ENCODE peak calls at places on chromosomes 2 and 18, in four cellular contexts. O is hepatocyte, G is ovary, R is psoas muscle. E is an unnamed sample. For H3K9me3, the result is how much of the 10 kb centered on the place peaks cover.

GRCh38 chr2:70907130-70907756 is 28.5 kb upstream of the ATP6V1B1 start:
- DNase-seq in O (peak), G (no peak), R (no peak), E (no peak)

GRCh38 chr2:20520128-20520527 is 73.3 kb downstream of the RHOB start:
- DNase-seq in R (peak), O (no peak), G (no peak), E (no peak)

GRCh38 chr2:40516604-40517003 is 64.7 kb upstream of the SLC8A1 start:
- DNase-seq in R (no peak), O (no peak), G (no peak), E (no peak)

GRCh38 chr2:28408764-28409599 is 16.3 kb downstream of the FOSL2 start:
- DNase-seq in O (no peak), G (no peak), R (no peak), E (no peak)

GRCh38 chr2:37358466-37358865 is 14.0 kb downstream of the QPCT start:
- DNase-seq in O (no peak), R (no peak), G (no peak), E (no peak)

GRCh38 chr2:30230855-30231725 is at the start of gene LBH:
- DNase-seq in G (peak), R (peak), O (peak), E (peak)

GRCh38 chr2:212245868-212246267 is 292.7 kb downstream of the ERBB4 start:
- DNase-seq in O (no peak), R (no peak), G (no peak), E (no peak)

GRCh38 chr2:223576873-223577272 is 25.3 kb downstream of the SCG2 start:
- DNase-seq in G (no peak), O (peak), R (no peak), E (no peak)

GRCh38 chr2:101199153-101199810 is 48.1 kb upstream of the TBC1D8 start:
- DNase-seq in R (no peak), O (no peak), G (no peak), E (no peak)

GRCh38 chr2:45691152-45691551 is 39.7 kb downstream of the PRKCE start:
- DNase-seq in R (peak), O (no peak), G (no peak), E (no peak)

GRCh38 chr2:194696690-194697089 is 960.3 kb upstream of the SLC39A10 start:
- DNase-seq in R (no peak), O (no peak), G (no peak), E (no peak)

GRCh38 chr2:7467782-7468447 is 550.7 kb downstream of the RNF144A start:
- DNase-seq in G (no peak), R (no peak), O (no peak), E (no peak)

GRCh38 chr2:200490001-200490400 is 19.9 kb downstream of the KCTD18 start:
- DNase-seq in R (no peak), G (no peak), O (no peak), E (no peak)

GRCh38 chr2:70012887-70013286 is 51.5 kb upstream of the ASPRV1 start:
- DNase-seq in G (no peak), R (no peak), O (no peak), E (no peak)

GRCh38 chr2:109448946-109449788 is 164.6 kb downstream of the SEPTIN10 start:
- DNase-seq in R (peak), O (no peak), G (no peak), E (no peak)

GRCh38 chr2:201406077-201406662 is 45.1 kb downstream of the TRAK2 start:
- DNase-seq in R (no peak), O (peak), G (peak), E (no peak)

GRCh38 chr2:160490760-160491367 is 2.7 kb downstream of the RBMS1 start:
- DNase-seq in O (no peak), G (no peak), R (no peak), E (no peak)

GRCh38 chr2:102592601-102593000 is 26.8 kb upstream of the SLC9A2 start:
- DNase-seq in G (no peak), O (peak), R (no peak), E (no peak)

GRCh38 chr18:334575-335132 is 66.8 kb upstream of the THOC1 start:
- DNase-seq in R (no peak), O (no peak), G (no peak), E (no peak)

GRCh38 chr18:51342815-51343214 is 145.3 kb upstream of the MEX3C start:
- DNase-seq in G (no peak), R (no peak), O (peak), E (no peak)

GRCh38 chr18:27667064-27667463 is 482.0 kb upstream of the CHST9 start:
- DNase-seq in R (no peak), O (no peak), G (no peak), E (no peak)

GRCh38 chr2:196925768-196926561 is 542 bp downstream of the PGAP1 start:
- DNase-seq in R (peak), O (peak), G (peak), E (no peak)

GRCh38 chr2:156944871-156945270 is 312.6 kb upstream of the GALNT5 start:
- DNase-seq in G (no peak), O (no peak), R (no peak), E (no peak)

GRCh38 chr18:58201728-58202405 is 157.8 kb downstream of the NEDD4L start:
- DNase-seq in G (no peak), R (no peak), O (no peak), E (no peak)
- H3K4me3 ChIP-seq in G (no peak), R (no peak), O (no peak), E (no peak)

GRCh38 chr2:144751142-144751905 is 231.4 kb upstream of the ZEB2 start:
- DNase-seq in G (no peak), O (no peak), R (no peak), E (no peak)
- H3K9me3 ChIP-seq in G (under half), O (under half), R (under half), E (under half)

GRCh38 chr2:181915096-181915495 is 23.6 kb downstream of the ITPRID2 start:
- DNase-seq in G (no peak), R (no peak), O (no peak), E (no peak)

GRCh38 chr2:181911830-181912229 is 20.3 kb downstream of the ITPRID2 start:
- DNase-seq in G (no peak), O (no peak), R (no peak), E (no peak)

GRCh38 chr2:181918188-181918587 is 26.7 kb downstream of the ITPRID2 start:
- DNase-seq in R (no peak), G (no peak), O (no peak), E (no peak)

GRCh38 chr2:181917378-181917735 is 25.8 kb downstream of the ITPRID2 start:
- DNase-seq in R (no peak), O (no peak), G (no peak), E (no peak)

DNA sequence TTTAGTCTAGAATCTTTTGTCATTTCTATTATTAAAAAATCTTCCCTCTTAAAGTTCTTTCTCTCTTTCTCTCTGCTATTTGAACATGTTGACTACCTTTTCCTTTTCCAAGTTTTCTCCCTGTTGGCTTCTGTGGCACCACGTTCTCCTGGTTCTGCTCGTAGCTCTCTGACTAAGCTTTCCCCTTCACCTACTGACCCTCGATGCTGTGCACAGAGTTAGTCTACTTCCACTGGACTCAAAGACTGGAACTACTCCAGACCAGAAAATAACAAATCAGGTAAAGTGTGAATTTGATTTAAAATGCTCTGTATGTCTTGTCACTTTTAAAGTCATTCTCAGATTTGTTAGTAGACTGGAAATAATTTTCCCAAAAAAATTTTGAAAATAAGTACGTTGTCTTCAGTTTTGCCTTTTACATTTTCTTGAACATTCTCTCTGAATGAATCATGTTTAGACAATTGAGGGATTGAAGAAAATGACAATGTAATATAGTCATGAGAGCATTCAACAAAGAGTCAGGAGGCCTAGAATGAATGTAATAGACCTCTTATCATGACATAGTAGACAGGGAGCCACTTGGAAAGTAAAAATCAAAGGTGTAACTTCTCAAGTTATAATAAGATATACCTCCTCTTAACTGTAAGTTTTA is 25.3 kb downstream of the ITPRID2 start:
- DNase-seq in G (no peak), R (no peak), O (no peak), E (no peak)
- H3K27ac ChIP-seq in G (no peak), R (no peak), O (no peak), E (no peak)

DNA sequence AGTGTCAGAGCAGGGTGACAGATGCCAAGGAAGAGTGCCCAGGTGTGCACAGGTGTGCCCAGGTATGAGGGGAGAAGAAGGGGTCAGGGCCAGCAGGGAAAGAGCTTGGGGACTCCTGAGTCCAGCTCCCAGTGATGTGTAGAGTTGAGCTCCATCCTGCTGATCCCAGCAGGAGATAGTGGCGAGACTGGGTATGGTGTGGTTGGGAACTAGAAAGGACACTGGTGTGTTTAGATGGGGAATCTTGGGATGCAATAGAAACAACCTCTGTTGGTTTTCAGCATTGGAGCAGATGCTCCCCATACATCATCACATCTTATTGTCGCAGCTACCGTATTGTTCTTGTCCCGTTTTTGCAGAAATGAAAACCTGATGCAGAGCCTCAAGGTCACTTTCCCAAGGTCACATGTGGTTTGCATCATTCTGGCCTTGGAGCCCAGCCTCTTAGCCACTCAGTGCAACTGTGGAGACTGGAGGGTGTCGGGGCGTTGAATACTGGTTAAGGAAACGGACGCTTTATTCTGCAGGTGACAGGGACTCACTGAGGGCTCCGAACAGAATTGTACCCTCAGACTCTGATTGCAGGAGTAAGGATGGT is 166.7 kb downstream of the AGAP1 start:
- DNase-seq in R (no peak), G (peak), O (no peak), E (no peak)
- H3K4me3 ChIP-seq in R (no peak), G (no peak), O (no peak), E (no peak)

DNA sequence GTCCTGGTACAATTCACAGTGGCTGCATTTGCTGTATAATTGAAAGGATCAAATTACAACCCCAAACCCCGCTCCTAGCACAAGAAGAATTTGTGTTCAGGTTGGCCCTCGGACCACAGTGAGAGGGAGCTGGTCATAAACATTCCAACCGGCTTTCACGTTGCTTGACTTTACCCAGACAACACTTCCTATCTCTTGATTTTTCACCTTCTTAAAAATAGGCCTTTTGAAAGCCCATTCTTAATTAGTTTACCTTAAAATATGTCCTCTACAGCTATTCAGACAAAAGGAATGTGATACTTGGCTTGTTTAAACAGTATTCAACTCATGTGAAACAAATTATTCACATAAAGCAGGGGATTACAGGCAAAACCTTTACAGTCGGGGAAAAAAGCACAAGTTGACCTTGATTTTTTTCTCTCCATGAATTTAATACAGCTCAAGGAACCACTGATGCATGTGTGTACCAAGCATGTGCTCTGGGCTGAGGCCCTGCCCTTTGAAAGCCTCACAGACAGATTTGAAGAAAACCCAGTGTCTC is 143.1 kb upstream of the SOX11 start:
- DNase-seq in R (no peak), G (no peak), O (peak), E (no peak)
- H3K9me3 ChIP-seq in R (under half), G (under half), O (under half), E (under half)

DNA sequence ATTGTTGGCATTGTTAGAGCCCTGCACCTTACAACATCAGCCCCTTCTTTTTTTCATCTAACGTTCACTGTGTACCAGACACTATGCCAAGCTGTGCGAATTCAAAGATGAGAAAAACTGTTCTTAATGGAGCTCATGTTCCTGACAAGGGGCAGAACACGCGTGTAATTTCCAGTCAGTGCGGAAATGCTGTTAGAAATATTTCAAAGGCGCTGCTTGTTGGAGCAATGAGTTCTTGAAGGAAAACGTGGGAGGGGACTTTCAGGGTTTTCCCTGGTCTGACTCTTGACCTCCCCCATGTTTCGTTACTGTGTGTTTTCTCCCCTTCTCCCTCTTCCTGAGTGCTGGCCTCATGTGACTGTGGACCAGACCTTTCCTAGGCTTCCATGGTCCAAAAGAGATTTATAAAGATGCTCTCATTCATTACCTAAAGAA is 1.5 kb downstream of the MTHFD2 start:
- DNase-seq in R (no peak), G (no peak), O (peak), E (no peak)
- H3K27ac ChIP-seq in R (peak), G (no peak), O (peak), E (peak)

GRCh38 chr2:39504790-39505335 is 67.8 kb upstream of the MAP4K3 start:
- DNase-seq in R (no peak), G (no peak), O (peak), E (no peak)
- H3K4me3 ChIP-seq in R (peak), G (no peak), O (no peak), E (peak)

DNA sequence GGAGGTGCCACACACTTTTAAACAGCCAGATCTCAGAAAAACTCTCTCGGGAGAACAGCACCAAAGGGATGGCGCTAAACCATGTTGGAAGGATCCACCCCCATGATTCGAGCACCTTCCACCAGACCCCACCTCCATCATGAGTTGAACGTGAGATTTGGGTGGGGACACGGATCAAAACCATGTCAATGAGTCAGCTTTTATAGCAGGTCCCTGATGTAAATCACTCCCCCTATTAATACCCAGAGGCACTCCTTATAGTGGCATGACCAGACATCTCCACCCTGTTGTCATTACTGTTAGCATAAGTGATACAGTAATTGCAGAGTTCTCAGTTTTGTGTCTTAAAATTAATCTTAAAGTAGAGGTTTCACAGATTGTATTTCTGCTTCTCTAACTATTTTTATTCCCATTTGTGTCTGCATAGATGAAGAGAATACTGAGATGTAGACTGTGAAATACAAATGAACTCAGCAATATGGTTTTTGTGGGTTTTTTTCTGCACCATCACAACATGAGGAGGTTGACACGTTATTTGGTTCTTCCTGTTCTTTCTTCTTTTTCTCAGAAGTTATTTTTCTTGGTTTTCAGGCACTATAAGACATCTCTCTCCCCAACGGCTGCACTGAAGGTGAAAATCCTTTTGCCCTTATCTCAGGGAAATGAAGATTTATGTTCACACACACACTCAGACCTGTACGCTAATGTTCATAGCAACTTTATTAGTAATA is 218.2 kb downstream of the ARL4C start:
- DNase-seq in G (no peak), O (no peak), R (no peak), E (no peak)
- H3K9me3 ChIP-seq in G (under half), O (under half), R (under half), E (under half)

GRCh38 chr18:48944634-48945033 is 6.1 kb downstream of the SMAD7 start:
- DNase-seq in R (no peak), O (peak), G (no peak), E (no peak)

GRCh38 chr18:48946329-48946835 is 4.4 kb downstream of the SMAD7 start:
- DNase-seq in G (no peak), O (no peak), R (no peak), E (no peak)

GRCh38 chr18:48947583-48947982 is 3.2 kb downstream of the SMAD7 start:
- DNase-seq in R (peak), G (no peak), O (peak), E (no peak)

GRCh38 chr18:48947102-48947501 is 3.7 kb downstream of the SMAD7 start:
- DNase-seq in G (no peak), R (no peak), O (no peak), E (no peak)

DNA sequence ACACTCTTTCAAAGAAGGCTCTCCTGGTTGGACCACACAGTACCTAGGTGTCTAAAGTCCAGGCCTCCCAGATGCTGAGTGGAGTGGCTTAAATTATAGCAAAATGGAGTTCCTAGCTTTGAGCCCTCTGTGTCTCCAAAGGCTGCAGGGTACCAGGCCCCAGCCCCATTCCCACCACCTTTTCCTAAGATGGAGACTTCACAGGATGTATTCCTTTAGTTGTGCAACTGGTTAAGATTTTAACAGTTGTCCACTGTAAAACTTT is 4.9 kb downstream of the SMAD7 start:
- DNase-seq in G (no peak), R (no peak), O (no peak), E (no peak)
- H3K27ac ChIP-seq in G (no peak), R (peak), O (peak), E (peak)

E was measured in thoracic aorta.